ENCODE peak calls at places on chromosomes 3 and 15, in seven cellular contexts. L is nephron progenitor cell, T is H9, I is tibial artery, Y is GM20000, W is thoracic aorta, P is astrocyte of the spinal cord. S is an unnamed sample.

GRCh38 chr15:33565099-33565498 is 254.3 kb downstream of the RYR3 start:
- DNase-seq in W (no peak), Y (no peak), L (no peak), I (no peak), P (peak), T (no peak), S (no peak)

GRCh38 chr3:104180906-104181305 is 1185.8 kb upstream of the ALCAM start:
- DNase-seq in W (no peak), P (peak), Y (no peak), L (no peak), I (no peak), T (no peak), S (no peak)

GRCh38 chr3:143244516-143245063 is 125.0 kb downstream of the CHST2 start:
- DNase-seq in I (no peak), T (peak), L (no peak), W (no peak), P (no peak), Y (no peak), S (no peak)

GRCh38 chr3:25592510-25592968 is 72.2 kb downstream of the TOP2B start:
- DNase-seq in P (peak), W (peak), T (no peak), L (no peak), I (peak), Y (no peak), S (no peak)

GRCh38 chr3:164406281-164406680 is 672.0 kb downstream of the SI start:
- DNase-seq in L (no peak), Y (no peak), P (no peak), T (no peak), W (no peak), I (no peak), S (no peak)

GRCh38 chr15:86329311-86330013 is 249.8 kb downstream of the AGBL1 start:
- DNase-seq in L (no peak), P (no peak), I (no peak), T (no peak), Y (no peak), W (no peak), S (no peak)

GRCh38 chr3:187734841-187735240 is 10.4 kb downstream of the BCL6 start:
- DNase-seq in I (no peak), T (no peak), Y (no peak), L (no peak), W (no peak), P (no peak), S (no peak)

GRCh38 chr15:45585069-45585468 is 2.1 kb upstream of the BLOC1S6 start:
- DNase-seq in W (no peak), P (no peak), Y (no peak), L (no peak), I (no peak), T (no peak), S (no peak)

GRCh38 chr3:145936986-145937385 is 224.0 kb downstream of the PLOD2 start:
- DNase-seq in Y (no peak), L (no peak), P (peak), I (no peak), T (no peak), W (no peak), S (no peak)

GRCh38 chr15:70723927-70724326 is 39.4 kb downstream of the UACA start:
- DNase-seq in W (no peak), I (no peak), T (no peak), P (no peak), L (no peak), Y (no peak), S (no peak)

GRCh38 chr15:80233511-80234080 is 18.4 kb downstream of the CTXND1 start:
- DNase-seq in W (no peak), L (peak), I (no peak), T (no peak), P (no peak), Y (no peak), S (no peak)

GRCh38 chr3:17850448-17850847 is 108.0 kb upstream of the TBC1D5 start:
- DNase-seq in L (no peak), I (no peak), T (no peak), W (no peak), P (no peak), Y (no peak), S (no peak)

GRCh38 chr15:38598749-38599148 is 34.1 kb upstream of the RASGRP1 start:
- DNase-seq in W (no peak), I (no peak), L (no peak), Y (no peak), T (no peak), P (no peak), S (no peak)

GRCh38 chr15:82750831-82751181 is 41.1 kb upstream of the AP3B2 start:
- DNase-seq in W (no peak), I (no peak), T (no peak), P (peak), Y (peak), L (no peak), S (peak)

GRCh38 chr15:23387791-23388190 is 33.2 kb downstream of the GOLGA8S start:
- DNase-seq in I (no peak), L (no peak), W (no peak), T (no peak), Y (no peak), P (no peak), S (no peak)

GRCh38 chr15:58178668-58179067 is 40.5 kb downstream of the AQP9 start:
- DNase-seq in I (no peak), Y (no peak), T (no peak), W (no peak), P (no peak), L (no peak), S (no peak)

GRCh38 chr3:54056521-54056920 is 65.8 kb upstream of the CACNA2D3 start:
- DNase-seq in I (no peak), L (no peak), P (no peak), W (no peak), Y (no peak), T (no peak), S (no peak)

GRCh38 chr3:61928020-61928419 is 366.6 kb downstream of the PTPRG start:
- DNase-seq in L (no peak), W (no peak), P (peak), I (no peak), Y (no peak), T (no peak), S (no peak)

GRCh38 chr3:134495980-134496379 is 10.1 kb downstream of the CEP63 start:
- DNase-seq in I (no peak), T (no peak), W (no peak), L (no peak), P (no peak), Y (no peak), S (no peak)

GRCh38 chr3:58326267-58326932 is 6.3 kb upstream of the PXK start:
- DNase-seq in T (no peak), P (no peak), W (no peak), L (no peak), Y (no peak), I (no peak), S (no peak)

GRCh38 chr15:60134609-60135008 is 130.5 kb downstream of the FOXB1 start:
- DNase-seq in P (no peak), I (no peak), L (no peak), W (no peak), Y (no peak), T (no peak), S (no peak)
- TF ChIP-seq CTCF in P (peak), I (no peak), L (no peak), W (no peak), Y (peak), T (peak), S (no peak)

DNA sequence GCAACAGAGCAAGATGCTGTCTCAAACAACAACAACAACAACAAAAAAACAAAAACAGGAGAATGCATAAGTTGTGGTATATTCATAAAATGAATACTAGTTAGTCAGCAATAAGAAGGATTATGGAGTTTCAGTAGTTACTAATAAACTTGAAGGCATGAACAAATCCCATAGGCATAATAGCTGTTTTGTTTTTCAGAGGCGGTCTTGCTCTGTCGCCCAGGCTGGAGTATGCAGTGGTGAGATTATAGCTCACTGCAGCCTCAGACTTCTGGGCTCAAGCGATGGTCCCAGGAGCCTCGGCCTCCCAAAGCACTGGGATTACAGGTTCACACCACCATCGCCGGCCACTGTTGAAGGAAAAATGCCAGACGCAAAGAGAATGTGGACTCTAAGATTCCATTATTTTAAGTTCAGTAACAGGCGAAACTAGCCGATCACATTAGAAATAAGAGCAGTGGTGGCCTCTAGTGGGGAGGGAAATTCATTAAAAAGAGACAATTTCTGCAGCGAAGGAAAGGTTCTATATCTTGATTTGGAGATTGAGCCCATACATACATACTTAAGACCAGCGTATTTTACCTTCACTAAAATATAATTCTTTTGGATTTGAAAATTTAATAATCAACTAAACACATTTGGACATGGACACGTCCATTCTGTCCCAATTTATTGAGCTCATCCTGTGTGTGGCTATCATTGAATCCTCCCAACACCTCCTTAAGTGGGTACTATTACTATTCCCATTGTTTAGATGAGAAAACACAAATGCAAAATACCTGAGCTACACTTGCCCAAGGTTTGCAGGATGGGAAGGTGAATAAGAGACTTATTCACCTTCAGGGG is 27.4 kb upstream of the HDAC11 start:
- DNase-seq in L (no peak), P (peak), W (no peak), Y (peak), I (peak), T (no peak), S (peak)
- TF ChIP-seq CTCF in L (peak), P (peak), W (peak), Y (peak), I (peak), T (peak), S (peak)

DNA sequence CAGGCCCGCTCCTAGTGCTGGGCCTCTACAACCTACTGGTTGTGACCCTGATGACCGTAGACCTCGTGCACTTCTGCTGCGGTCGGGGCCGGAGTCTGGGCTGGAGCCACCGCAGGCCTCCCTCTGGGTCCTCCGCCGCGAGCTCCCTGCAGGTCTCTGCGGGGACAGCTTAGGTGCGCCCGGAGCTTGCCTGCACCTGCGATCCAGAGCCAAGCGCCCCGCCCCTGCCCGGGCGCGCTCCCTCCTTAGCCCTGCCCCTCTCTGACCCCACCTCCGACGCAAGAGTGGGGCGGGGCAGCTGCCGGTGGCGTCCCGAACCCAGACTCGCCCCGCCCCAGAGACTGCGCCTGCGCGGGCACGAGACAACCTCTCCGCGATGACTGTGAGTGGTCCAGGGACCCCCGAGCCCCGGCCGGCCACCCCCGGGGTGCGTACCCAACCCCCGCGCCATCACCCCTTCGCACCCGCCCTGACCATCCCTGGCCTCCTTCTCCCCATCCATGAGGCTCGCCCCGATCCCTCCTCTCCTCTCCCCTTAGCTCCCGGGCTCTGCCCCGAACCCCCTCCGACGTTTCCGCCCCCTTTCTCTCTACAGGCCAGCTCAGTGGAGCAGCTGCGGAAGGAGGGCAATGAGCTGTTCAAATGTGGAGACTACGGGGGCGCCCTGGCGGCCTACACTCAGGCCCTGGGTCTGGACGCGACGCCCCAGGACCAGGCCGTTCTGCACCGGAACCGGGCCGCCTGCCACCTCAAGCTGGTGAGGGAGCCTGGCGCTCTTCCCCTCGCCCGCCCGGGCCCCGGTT is at the start of gene UNC45A:
- DNase-seq in T (peak), I (peak), W (peak), Y (peak), L (peak), P (peak), S (peak)
- TF ChIP-seq CTCF in T (no peak), I (no peak), W (no peak), Y (no peak), L (no peak), P (no peak), S (peak)

DNA sequence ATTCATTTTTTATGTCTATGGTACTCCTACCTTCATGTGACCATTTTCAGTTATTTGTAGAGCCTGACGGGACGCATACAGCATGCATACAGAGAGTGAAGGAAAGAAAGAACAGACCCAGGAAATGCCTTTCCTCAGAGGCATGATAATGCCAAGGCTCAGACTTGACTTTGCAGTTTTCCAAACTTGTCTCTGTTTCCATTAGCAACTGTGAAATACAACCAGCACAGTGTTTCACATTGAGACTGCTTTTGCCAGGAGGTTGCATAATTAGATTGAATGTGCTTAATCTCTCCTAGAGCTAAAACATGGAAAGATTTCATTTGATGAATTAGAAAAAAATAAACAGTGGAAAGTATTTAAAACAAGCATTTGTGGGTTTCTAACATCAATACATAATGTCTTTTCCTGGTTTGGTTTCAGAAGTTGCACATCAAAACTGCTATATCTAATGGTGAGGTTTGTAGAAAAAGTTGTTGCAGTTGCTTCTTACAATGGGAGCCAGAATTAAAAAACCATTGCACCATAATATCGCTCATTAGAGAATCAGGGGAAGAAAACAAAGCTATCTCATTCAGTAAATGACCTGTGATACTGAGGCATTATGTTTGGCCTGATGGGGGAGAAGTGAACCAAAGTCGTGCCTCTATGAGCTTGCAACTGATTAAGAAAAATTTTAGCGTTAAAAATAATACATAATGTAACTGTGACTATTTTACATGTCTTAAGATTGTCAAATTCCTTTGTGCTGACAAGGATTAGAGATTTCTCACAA is 60.4 kb upstream of the ARHGEF26 start:
- DNase-seq in L (no peak), I (peak), T (peak), P (peak), Y (no peak), W (peak), S (no peak)
- TF ChIP-seq CTCF in L (no peak), I (no peak), T (no peak), P (no peak), Y (no peak), W (no peak), S (no peak)

GRCh38 chr3:188776447-188776846 is 395.3 kb upstream of the TPRG1 start:
- DNase-seq in L (no peak), Y (no peak), W (no peak), P (peak), I (no peak), T (no peak), S (no peak)
- TF ChIP-seq CTCF in L (no peak), Y (no peak), W (no peak), P (no peak), I (no peak), T (no peak), S (no peak)

GRCh38 chr15:52563499-52564060 is 5.2 kb downstream of the ARPP19 start:
- DNase-seq in Y (no peak), W (no peak), T (no peak), L (no peak), P (no peak), I (no peak), S (no peak)

GRCh38 chr15:52568569-52569243 is at the start of gene ARPP19:
- DNase-seq in P (peak), Y (peak), I (peak), T (peak), W (peak), L (peak), S (peak)

GRCh38 chr15:52566889-52567288 is 1.9 kb downstream of the ARPP19 start:
- DNase-seq in I (no peak), T (no peak), W (no peak), P (no peak), L (no peak), Y (no peak), S (no peak)

GRCh38 chr15:52569244-52569585 is 385 bp upstream of the ARPP19 start:
- DNase-seq in Y (no peak), W (no peak), P (no peak), L (no peak), T (no peak), I (no peak), S (no peak)

GRCh38 chr15:52567886-52568568 is 803 bp downstream of the ARPP19 start:
- DNase-seq in I (no peak), L (peak), T (no peak), Y (peak), P (no peak), W (no peak), S (peak)
- TF ChIP-seq CTCF in I (no peak), L (no peak), T (no peak), Y (no peak), P (no peak), W (no peak), S (no peak)

DNA sequence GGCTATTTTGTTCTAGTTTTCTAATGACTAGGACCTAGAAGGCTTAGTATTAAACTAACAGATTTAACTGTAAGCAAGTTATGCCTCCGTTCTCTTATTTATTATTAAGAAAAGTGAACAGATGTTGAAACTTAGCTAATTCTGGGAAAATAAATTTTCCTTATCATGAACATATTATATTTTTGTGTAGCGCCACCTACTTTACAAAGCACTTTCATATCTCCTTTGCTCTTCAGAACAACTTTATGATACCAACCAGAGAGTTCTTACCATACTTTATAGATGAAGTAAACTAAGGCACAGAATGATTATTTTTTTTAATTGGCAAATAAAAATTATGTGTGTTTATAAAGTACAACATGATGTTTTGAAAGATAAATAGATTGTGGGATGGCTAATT is 59.4 kb downstream of the NME9 start:
- DNase-seq in Y (no peak), L (no peak), P (no peak), I (no peak), T (no peak), W (no peak), S (no peak)
- TF ChIP-seq CTCF in Y (no peak), L (no peak), P (no peak), I (no peak), T (no peak), W (no peak), S (no peak)

S was measured in GM13977.